ENCODE peak calls at places on chromosome 6, in four cellular contexts. Z is HepG2, G is GM12878, N is K562. F is an unnamed sample.
A peak's percentile ranks its signal among the peaks of the same experiment; 100 is the strongest.

GRCh38 chr6:161750677-161751076 is 476.8 kb upstream of the AGPAT4 start:
- DNase-seq in Z (no peak), G (no peak), N (no peak), F (no peak)

GRCh38 chr6:10555625-10556309 is 34.6 kb downstream of the GCNT2 start:
- DNase-seq in Z (no peak), G (no peak), N (no peak), F (peak; percentile 42)

GRCh38 chr6:3260296-3260695 is 1.5 kb downstream of the PSMG4 start:
- DNase-seq in Z (no peak), G (no peak), N (no peak), F (no peak)

GRCh38 chr6:85354761-85355618 is 94.9 kb upstream of the NT5E start:
- DNase-seq in Z (peak; percentile 36), G (peak; percentile 25), N (peak; percentile 67), F (peak; percentile 68)

GRCh38 chr6:33725891-33726673 is 14.6 kb upstream of the UQCC2 start:
- DNase-seq in Z (no peak), G (no peak), N (no peak), F (no peak)

GRCh38 chr6:13760948-13761347 is 49.3 kb upstream of the RANBP9 start:
- DNase-seq in Z (no peak), G (no peak), N (no peak), F (no peak)

GRCh38 chr6:24658573-24659511 is 7.9 kb downstream of the TDP2 start:
- DNase-seq in Z (no peak), G (no peak), N (peak; percentile 76), F (no peak)

GRCh38 chr6:111113731-111114438 is 26.6 kb downstream of the SLC16A10 start:
- DNase-seq in Z (no peak), G (no peak), N (no peak), F (no peak)

GRCh38 chr6:91438570-91438969 is 851.7 kb upstream of the MAP3K7 start:
- DNase-seq in Z (no peak), G (no peak), N (no peak), F (no peak)

GRCh38 chr6:109187399-109188114 is 92.2 kb downstream of the CEP57L1 start:
- DNase-seq in Z (peak; percentile 25), G (no peak), N (peak; percentile 56), F (peak; percentile 48)

GRCh38 chr6:16762265-16762546 is 946 bp upstream of the ATXN1 start:
- DNase-seq in Z (no peak), G (no peak), N (no peak), F (no peak)

GRCh38 chr6:79461205-79461604 is 76.0 kb downstream of the LCA5 start:
- DNase-seq in Z (peak; percentile 71), G (no peak), N (no peak), F (no peak)

GRCh38 chr6:44062771-44063560 is 64.3 kb downstream of the MRPL14 start:
- DNase-seq in Z (no peak), G (no peak), N (peak; percentile 79), F (peak; percentile 51)

GRCh38 chr6:7152467-7152866 is 44.7 kb downstream of the RREB1 start:
- DNase-seq in Z (no peak), G (no peak), N (no peak), F (no peak)

GRCh38 chr6:18387061-18387721 is at the start of gene RNF144B:
- DNase-seq in Z (peak; percentile 94), G (peak; percentile 13), N (no peak), F (peak; percentile 72)

GRCh38 chr6:130029163-130029562 is 10.8 kb downstream of the L3MBTL3 start:
- DNase-seq in Z (no peak), G (no peak), N (no peak), F (no peak)

GRCh38 chr6:12150812-12151432 is 138.8 kb downstream of the HIVEP1 start:
- DNase-seq in Z (peak; percentile 38), G (no peak), N (peak; percentile 25), F (peak; percentile 42)

GRCh38 chr6:31859923-31860322 is 2.7 kb downstream of the NEU1 start:
- DNase-seq in Z (no peak), G (no peak), N (no peak), F (no peak)

DNA sequence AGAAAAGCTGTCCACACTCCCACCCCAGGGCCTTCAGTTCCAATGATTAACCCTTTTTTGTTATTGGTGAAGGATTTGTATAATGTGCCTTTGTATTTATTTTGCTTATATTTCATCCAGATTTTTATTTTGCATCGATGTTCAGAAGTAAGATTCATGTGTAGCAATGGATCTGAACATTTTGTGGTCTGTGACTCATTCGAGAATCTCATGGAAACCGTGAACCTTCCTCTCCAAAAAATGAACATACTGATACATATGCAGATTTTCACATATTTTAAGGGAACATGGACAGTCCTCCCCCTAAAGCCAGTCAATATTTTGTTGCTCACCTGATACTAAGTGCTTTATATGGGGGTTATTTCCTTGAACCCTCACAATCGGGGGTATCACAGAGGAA is 421.8 kb upstream of the SOX4 start:
- DNase-seq in Z (no peak), G (no peak), N (no peak), F (no peak)
- TF ChIP-seq BHLHE40 in Z (no peak), G (no peak), N (no peak), F (no peak)

DNA sequence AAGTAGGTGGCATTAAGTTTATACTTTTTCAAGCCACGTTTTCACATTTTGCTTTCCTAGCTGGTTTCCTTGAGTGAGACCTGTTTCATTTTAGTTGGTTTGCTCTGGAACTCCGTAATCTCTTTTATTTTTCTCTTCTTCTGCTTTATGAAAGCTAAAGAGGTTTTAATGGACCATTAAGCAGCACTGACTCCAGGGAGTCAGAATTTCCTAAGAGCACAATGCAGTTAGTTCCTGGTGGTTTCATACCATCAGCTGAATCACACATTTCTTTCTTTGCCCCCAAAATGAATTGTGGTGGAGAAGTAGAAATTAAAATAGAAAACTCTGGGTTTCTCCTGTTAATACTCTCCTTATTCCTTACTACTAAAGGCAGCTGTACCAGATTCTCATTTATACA is 3.4 kb downstream of the OPN5 start:
- DNase-seq in Z (no peak), G (no peak), N (no peak), F (no peak)
- TF ChIP-seq SP1 in Z (no peak), G (no peak), N (no peak), F (no peak)

GRCh38 chr6:125994659-125995488 is 8.5 kb downstream of the TRMT11 start:
- DNase-seq in Z (no peak), G (no peak), N (no peak), F (no peak)

GRCh38 chr6:125991653-125992052 is 5.3 kb downstream of the TRMT11 start:
- DNase-seq in Z (no peak), G (no peak), N (no peak), F (no peak)

DNA sequence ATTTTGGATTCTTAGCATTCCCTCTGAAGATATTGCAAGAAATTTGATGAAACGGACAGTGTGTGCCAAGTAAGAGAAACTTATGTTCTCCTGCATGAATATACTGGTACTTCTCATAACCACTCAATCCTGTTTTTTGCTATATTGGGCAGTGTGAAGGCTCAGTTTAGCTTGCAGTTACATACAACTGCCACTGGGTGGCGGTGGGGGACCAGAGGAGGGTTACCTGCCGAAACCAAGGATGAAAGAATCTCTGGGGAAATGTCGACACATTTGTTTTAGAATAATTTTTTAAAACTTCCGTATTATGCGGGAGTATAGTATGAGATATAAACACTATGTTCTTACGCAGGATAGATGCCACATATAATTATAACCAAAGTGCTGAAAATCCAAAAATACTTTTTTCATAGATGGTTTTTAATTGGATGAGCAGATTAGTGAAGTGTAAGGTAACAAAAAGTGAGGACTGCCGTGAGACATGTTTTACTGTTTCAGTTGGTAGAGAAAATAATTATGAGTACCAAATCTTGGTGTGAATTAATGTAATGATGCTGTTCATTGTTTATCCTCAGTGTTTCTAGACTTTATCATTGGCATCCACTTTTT is 9.7 kb downstream of the TRMT11 start:
- DNase-seq in Z (peak; percentile 72), G (peak; percentile 28), N (peak; percentile 75), F (peak; percentile 81)
- TF ChIP-seq BHLHE40 in Z (no peak), G (no peak), N (no peak), F (no peak)

GRCh38 chr6:88144637-88145297 is 21.4 kb downstream of the CNR1 start:
- DNase-seq in Z (no peak), G (no peak), N (no peak), F (no peak)

GRCh38 chr6:88142299-88142668 is 23.9 kb downstream of the CNR1 start:
- DNase-seq in Z (no peak), G (no peak), N (no peak), F (no peak)

GRCh38 chr6:88143768-88144167 is 22.4 kb downstream of the CNR1 start:
- DNase-seq in Z (peak; percentile 15), G (no peak), N (no peak), F (no peak)

GRCh38 chr6:88145298-88145963 is 20.7 kb downstream of the CNR1 start:
- DNase-seq in Z (no peak), G (peak; percentile 44), N (no peak), F (no peak)

DNA sequence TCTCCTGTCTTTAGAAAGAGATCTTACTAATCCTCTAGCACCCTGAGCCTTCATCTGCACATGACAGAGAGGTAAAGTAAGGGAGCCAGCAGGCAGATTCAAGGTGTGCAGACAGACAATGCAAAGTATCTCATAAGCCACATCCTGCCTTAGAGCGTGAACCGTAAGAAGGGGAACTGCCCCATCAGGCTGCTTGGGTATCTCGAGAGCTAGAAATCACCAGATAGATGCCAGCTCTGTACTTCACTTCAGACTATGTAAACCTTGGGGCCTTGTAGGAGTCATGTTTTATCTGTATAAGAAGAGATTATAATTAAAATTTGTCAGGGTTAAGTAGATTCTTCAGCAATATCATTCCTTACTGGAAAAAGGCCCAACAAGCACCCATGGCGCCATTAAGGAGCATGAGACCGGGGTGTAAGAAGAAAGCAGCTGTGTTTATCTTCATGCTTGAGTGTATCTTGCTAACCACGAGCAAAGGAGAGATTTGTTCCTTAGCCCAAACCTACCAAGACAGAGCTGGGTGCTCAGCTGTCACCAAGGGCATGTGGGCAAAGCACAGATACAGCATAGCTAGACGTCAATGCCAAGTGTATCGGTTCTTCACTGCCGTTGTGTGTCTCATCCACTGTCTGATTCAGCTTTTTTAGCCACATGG is 24.4 kb downstream of the CNR1 start:
- DNase-seq in Z (no peak), G (peak; percentile 84), N (no peak), F (no peak)
- TF ChIP-seq SP1 in Z (no peak), G (no peak), N (no peak), F (no peak)

DNA sequence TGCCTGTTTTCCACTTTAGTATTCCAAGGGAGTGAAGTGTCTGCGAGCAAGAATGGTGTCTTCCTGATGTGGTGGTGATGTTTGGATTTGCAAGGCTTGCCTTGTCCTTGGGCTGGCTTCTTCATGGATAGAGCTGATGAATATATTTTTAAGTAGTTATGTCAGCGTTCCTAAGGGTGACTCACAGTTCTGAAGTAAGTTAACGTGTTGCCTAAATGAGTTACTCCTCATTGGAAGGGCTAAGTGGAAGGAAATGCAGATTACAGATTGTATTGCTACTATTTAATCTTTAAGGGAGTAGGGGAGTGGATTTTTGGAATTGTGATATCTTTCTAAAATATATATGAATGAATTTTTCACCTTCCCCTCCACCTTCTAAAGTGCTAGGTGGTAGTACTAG is 197.2 kb downstream of the JARID2 start:
- DNase-seq in Z (no peak), G (no peak), N (no peak), F (no peak)
- TF ChIP-seq BHLHE40 in Z (no peak), G (no peak), N (no peak), F (no peak)

GRCh38 chr6:15739867-15740266 is 77.0 kb upstream of the DTNBP1 start:
- DNase-seq in Z (no peak), G (no peak), N (no peak), F (no peak)
- TF ChIP-seq SP1 in Z (no peak), G (no peak), N (no peak), F (no peak)

GRCh38 chr6:25670793-25671513 is 18.9 kb downstream of the SCGN start:
- DNase-seq in Z (no peak), G (no peak), N (no peak), F (no peak)
- TF ChIP-seq BHLHE40 in Z (no peak), G (no peak), N (no peak), F (no peak)